ENCODE peak calls at places on chromosomes 6 and 20, in five cellular contexts. X is Right ventricle myocardium superior; A is activated CD4-positive, CD25-positive, alpha-beta regulatory T cell treated with anti-CD3 and anti-CD28 coated beads, Interleukin-2, amount 50 U/mL, for 16 hours; J is activated T-helper 1 cell treated with Interleukin-2 at 50 U/mL for 16 hours; P is DMS153. Q is an unnamed sample.

GRCh38 chr6:162532283-162533008 is 195.1 kb downstream of the PRKN start:
- DNase-seq in X (no peak), A (no peak), J (no peak), P (no peak), Q (no peak)

GRCh38 chr6:131652472-131652871 is 15.4 kb downstream of the ENPP3 start:
- DNase-seq in X (no peak), A (no peak), J (no peak), P (peak; percentile 46), Q (no peak)

GRCh38 chr6:71157350-71157749 is 131.3 kb upstream of the OGFRL1 start:
- DNase-seq in X (no peak), A (no peak), J (no peak), P (no peak), Q (no peak)

GRCh38 chr6:82251942-82252341 is 4.4 kb upstream of the IBTK start:
- DNase-seq in X (no peak), A (no peak), J (no peak), P (no peak), Q (no peak)

GRCh38 chr6:28634758-28635546 is 109.3 kb downstream of the GPX5 start:
- DNase-seq in X (no peak), A (no peak), J (no peak), P (no peak), Q (no peak)

GRCh38 chr20:56422824-56423189 is 10.7 kb downstream of the CASS4 start:
- DNase-seq in X (no peak), A (no peak), J (no peak), P (no peak), Q (no peak)

GRCh38 chr20:4383966-4384365 is 337.7 kb upstream of the PRND start:
- DNase-seq in X (no peak), A (no peak), J (no peak), P (no peak), Q (no peak)

GRCh38 chr6:68746376-68746775 is 111.3 kb downstream of the ADGRB3 start:
- DNase-seq in X (no peak), A (no peak), J (no peak), P (no peak), Q (no peak)

GRCh38 chr6:83536647-83537589 is 24.6 kb downstream of the PRSS35 start:
- DNase-seq in X (no peak), A (no peak), J (no peak), P (no peak), Q (no peak)